ENCODE peak calls at places on chromosomes 5 and 9, in ten cellular contexts. F is psoas muscle; I is mucosa of descending colon; C is A549; U is cardiac fibroblast; R is cardiac muscle cell; S is CD8-positive, alpha-beta T cell; W is AG04450; X is mammary epithelial cell; O is fibroblast of the aortic adventitia. T is an unnamed sample.

GRCh38 chr5:138594305-138595058 is 19.3 kb upstream of the HSPA9 start:
- DNase-seq in F (no peak), I (no peak), C (no peak), U (no peak), R (no peak), S (no peak), W (no peak), X (no peak), O (no peak), T (no peak)

GRCh38 chr9:133087429-133088145 is 25.8 kb downstream of the CEL start:
- DNase-seq in F (no peak), I (no peak), C (no peak), U (no peak), R (no peak), S (no peak), W (no peak), X (no peak), O (no peak), T (no peak)

GRCh38 chr9:21871256-21871975 is 69.0 kb downstream of the MTAP start:
- DNase-seq in F (no peak), I (no peak), C (no peak), U (no peak), R (no peak), S (no peak), W (no peak), X (peak), O (no peak), T (no peak)

GRCh38 chr5:109829331-109829730 is 139.6 kb downstream of the MAN2A1 start:
- DNase-seq in F (no peak), I (no peak), C (no peak), U (peak), R (no peak), S (no peak), W (no peak), X (no peak), O (peak), T (no peak)

GRCh38 chr5:166677891-166678290 is 1613.6 kb upstream of the WWC1 start:
- DNase-seq in F (no peak), I (no peak), C (no peak), U (no peak), R (no peak), S (no peak), W (no peak), X (no peak), O (no peak), T (no peak)

GRCh38 chr5:7094626-7095025 is 301.3 kb upstream of the ADCY2 start:
- DNase-seq in F (no peak), I (no peak), C (no peak), U (no peak), R (peak), S (no peak), W (no peak), X (no peak), O (no peak), T (no peak)

GRCh38 chr5:172414618-172415599 is 39.4 kb downstream of the SH3PXD2B start:
- DNase-seq in F (peak), I (no peak), C (no peak), U (no peak), R (no peak), S (no peak), W (no peak), X (no peak), O (peak), T (no peak)

GRCh38 chr5:137629646-137630045 is 106.2 kb downstream of the KLHL3 start:
- DNase-seq in F (no peak), I (no peak), C (peak), U (peak), R (peak), S (no peak), W (no peak), X (peak), O (peak), T (no peak)

GRCh38 chr5:165209101-165209727 is 1703.8 kb downstream of the MAT2B start:
- DNase-seq in F (no peak), I (no peak), C (peak), U (peak), R (peak), S (no peak), W (no peak), X (peak), O (peak), T (no peak)

GRCh38 chr5:37886207-37886905 is 46.5 kb upstream of the GDNF start:
- DNase-seq in F (no peak), I (no peak), C (no peak), U (no peak), R (no peak), S (no peak), W (no peak), X (no peak), O (no peak), T (no peak)

GRCh38 chr5:178193251-178193809 is 6.2 kb upstream of the GMCL2 start:
- DNase-seq in F (no peak), I (no peak), C (no peak), U (no peak), R (no peak), S (no peak), W (no peak), X (no peak), O (no peak), T (no peak)

GRCh38 chr9:35110327-35110758 is 5.3 kb downstream of the ATOSB start:
- DNase-seq in F (peak), I (no peak), C (no peak), U (peak), R (no peak), S (no peak), W (no peak), X (peak), O (peak), T (peak)

GRCh38 chr9:127898433-127899199 is 787 bp downstream of the ST6GALNAC6 start:
- DNase-seq in F (peak), I (no peak), C (no peak), U (peak), R (peak), S (no peak), W (peak), X (no peak), O (peak), T (no peak)

GRCh38 chr5:99386406-99387075 is 457.7 kb upstream of the CHD1 start:
- DNase-seq in F (no peak), I (no peak), C (no peak), U (no peak), R (no peak), S (no peak), W (no peak), X (no peak), O (no peak), T (no peak)

GRCh38 chr5:15026011-15026481 is 154.5 kb upstream of the ANKH start:
- DNase-seq in F (no peak), I (no peak), C (no peak), U (no peak), R (no peak), S (no peak), W (no peak), X (no peak), O (peak), T (no peak)

GRCh38 chr5:129902806-129903205 is 1.5 kb upstream of the CHSY3 start:
- DNase-seq in F (no peak), I (no peak), C (no peak), U (no peak), R (no peak), S (no peak), W (no peak), X (no peak), O (no peak), T (no peak)

GRCh38 chr5:69492391-69493234 is at the start of gene OCLN:
- DNase-seq in F (no peak), I (peak), C (peak), U (no peak), R (peak), S (no peak), W (no peak), X (peak), O (no peak), T (peak)

GRCh38 chr5:111691508-111691907 is 65.5 kb downstream of the NREP start:
- DNase-seq in F (no peak), I (no peak), C (no peak), U (no peak), R (no peak), S (no peak), W (no peak), X (no peak), O (no peak), T (no peak)

GRCh38 chr5:68285857-68286611 is 70.5 kb downstream of the PIK3R1 start:
- DNase-seq in F (no peak), I (no peak), C (no peak), U (peak), R (peak), S (no peak), W (no peak), X (no peak), O (peak), T (no peak)

GRCh38 chr9:38057416-38058195 is 11.4 kb downstream of the SHB start:
- DNase-seq in F (no peak), I (no peak), C (no peak), U (no peak), R (no peak), S (no peak), W (no peak), X (no peak), O (no peak), T (peak)

GRCh38 chr5:100790170-100790665 is 112.9 kb downstream of the ST8SIA4 start:
- DNase-seq in F (no peak), I (no peak), C (no peak), U (no peak), R (peak), S (no peak), W (no peak), X (no peak), O (no peak), T (no peak)

GRCh38 chr5:2220741-2221140 is 338.0 kb upstream of the IRX4 start:
- DNase-seq in F (no peak), I (no peak), C (no peak), U (no peak), R (no peak), S (no peak), W (no peak), X (no peak), O (no peak), T (no peak)

GRCh38 chr5:169006878-169007790 is 293.8 kb downstream of the SLIT3 start:
- DNase-seq in F (no peak), I (no peak), C (peak), U (no peak), R (no peak), S (no peak), W (no peak), X (peak), O (peak), T (no peak)

GRCh38 chr9:70411930-70412677 is 2.4 kb downstream of the KLF9 start:
- DNase-seq in F (peak), I (peak), C (no peak), U (peak), R (no peak), S (peak), W (no peak), X (peak), O (peak), T (peak)

GRCh38 chr9:95229230-95229933 is 88.1 kb downstream of the FANCC start:
- DNase-seq in F (no peak), I (no peak), C (no peak), U (no peak), R (no peak), S (no peak), W (no peak), X (no peak), O (no peak), T (no peak)

GRCh38 chr9:20593551-20593950 is 28.7 kb downstream of the MLLT3 start:
- DNase-seq in F (no peak), I (no peak), C (no peak), U (peak), R (no peak), S (no peak), W (no peak), X (peak), O (peak), T (no peak)

GRCh38 chr5:158209219-158209908 is 350.4 kb upstream of the CLINT1 start:
- DNase-seq in F (no peak), I (no peak), C (no peak), U (no peak), R (no peak), S (no peak), W (no peak), X (no peak), O (no peak), T (no peak)

GRCh38 chr9:6538666-6539071 is 106.9 kb downstream of the GLDC start:
- DNase-seq in F (no peak), I (no peak), C (no peak), U (peak), R (no peak), S (no peak), W (no peak), X (peak), O (peak), T (no peak)

GRCh38 chr9:136105398-136106135 is 10.5 kb upstream of the NACC2 start:
- DNase-seq in F (peak), I (no peak), C (no peak), U (peak), R (no peak), S (no peak), W (no peak), X (no peak), O (peak), T (no peak)

GRCh38 chr5:156326718-156327259 is at the start of gene SGCD:
- DNase-seq in F (peak), I (peak), C (peak), U (peak), R (peak), S (no peak), W (peak), X (no peak), O (peak), T (peak)

GRCh38 chr5:37839441-37840035 is 303 bp downstream of the GDNF start:
- DNase-seq in F (peak), I (no peak), C (peak), U (peak), R (peak), S (no peak), W (no peak), X (peak), O (peak), T (no peak)

DNA sequence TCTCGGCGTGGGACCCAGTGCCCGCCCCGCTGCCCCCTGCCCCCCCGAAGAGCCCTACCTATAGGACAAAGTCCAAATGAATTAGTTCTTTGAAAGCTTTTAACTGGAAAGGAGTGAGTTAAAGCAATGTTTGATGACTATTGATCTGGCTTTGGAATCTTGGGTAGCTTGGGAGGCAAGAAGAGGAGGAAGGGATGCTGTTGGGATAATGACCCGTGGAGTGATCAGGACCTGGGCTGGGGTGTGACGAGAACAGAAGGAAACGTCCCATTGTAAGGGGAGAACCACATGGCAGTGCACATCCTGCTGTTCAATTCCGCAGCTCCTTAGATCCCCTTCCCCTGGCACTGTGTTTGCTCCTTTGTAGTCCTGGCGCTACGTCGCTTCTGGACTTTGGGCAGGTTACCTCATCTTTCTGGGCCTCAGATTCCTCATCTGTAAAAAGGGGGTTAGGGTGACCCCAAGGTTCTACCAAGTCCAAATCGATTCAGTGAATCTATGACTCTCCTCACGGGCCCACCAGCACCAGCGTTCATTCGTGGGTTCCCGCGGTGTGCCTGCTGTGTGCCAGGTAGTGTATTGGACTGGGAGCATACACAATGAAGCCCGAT is 914 bp upstream of the NADK2 start:
- DNase-seq in F (no peak), I (peak), C (no peak), U (no peak), R (no peak), S (no peak), W (no peak), X (no peak), O (no peak), T (no peak)
- H3K4me3 ChIP-seq in F (peak), I (peak), C (peak), U (peak), R (peak), S (peak), W (peak), X (peak), O (peak), T (peak)

GRCh38 chr9:125255781-125256391 is 5.7 kb upstream of the GAPVD1 start:
- DNase-seq in F (no peak), I (no peak), C (peak), U (peak), R (peak), S (no peak), W (no peak), X (no peak), O (no peak), T (no peak)
- TF ChIP-seq CTCF in F (peak), I (no peak), C (peak), U (peak), R (peak), S (no peak), W (peak), X (peak), O (peak), T (no peak)

DNA sequence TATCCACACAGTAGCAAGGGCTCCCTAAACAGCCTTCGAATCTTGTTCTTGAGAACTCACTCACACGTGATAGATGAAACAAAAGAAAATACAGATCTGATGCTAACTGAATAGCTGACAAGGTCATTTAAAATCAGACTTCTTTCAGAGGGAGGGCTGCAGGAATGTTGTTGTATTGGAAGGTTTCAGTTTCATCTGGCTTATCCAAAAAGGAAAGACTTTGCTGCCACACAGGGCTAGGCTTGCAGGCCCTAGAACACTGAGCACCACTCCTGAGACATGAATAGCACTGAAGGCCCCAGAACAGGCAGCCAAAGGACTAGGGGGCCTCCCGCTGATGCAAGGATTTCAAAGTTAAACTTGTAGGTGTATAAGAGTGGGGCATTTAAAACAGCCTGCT is 3.1 kb downstream of the CD180 start:
- DNase-seq in F (no peak), I (no peak), C (no peak), U (no peak), R (no peak), S (no peak), W (no peak), X (no peak), O (peak), T (no peak)
- H3K4me3 ChIP-seq in F (no peak), I (no peak), C (no peak), U (no peak), R (no peak), S (no peak), W (no peak), X (no peak), O (no peak), T (no peak)

GRCh38 chr5:61662670-61663069 is 330.6 kb downstream of the ZSWIM6 start:
- DNase-seq in F (no peak), I (no peak), C (no peak), U (no peak), R (no peak), S (no peak), W (no peak), X (no peak), O (no peak), T (no peak)
- TF ChIP-seq CTCF in F (no peak), I (no peak), C (no peak), U (no peak), R (no peak), S (no peak), W (no peak), X (no peak), O (no peak), T (no peak)

GRCh38 chr9:126721531-126722098 is 83.2 kb upstream of the ZBTB43 start:
- DNase-seq in F (no peak), I (peak), C (no peak), U (no peak), R (no peak), S (peak), W (no peak), X (no peak), O (no peak), T (no peak)
- H3K4me3 ChIP-seq in F (no peak), I (no peak), C (no peak), U (no peak), R (no peak), S (peak), W (no peak), X (no peak), O (no peak), T (no peak)